ENCODE peak calls at places on chromosome 17, in seven cellular contexts. K, I, R, F, S, D and T are unnamed samples.

GRCh38 chr17:64534187-64534586 is 27.4 kb downstream of the CEP95 start:
- DNase-seq in K (no peak), I (no peak), R (no peak), F (no peak), S (no peak), D (no peak), T (no peak)

GRCh38 chr17:79242873-79243602 is 168.4 kb downstream of the ENGASE start:
- DNase-seq in K (no peak), I (no peak), R (no peak), F (no peak), S (no peak), D (no peak), T (peak)

GRCh38 chr17:19397556-19398041 is 10.6 kb upstream of the MFAP4 start:
- DNase-seq in K (no peak), I (no peak), R (peak), F (peak), S (no peak), D (no peak), T (no peak)

GRCh38 chr17:58531661-58532554 is 17.5 kb upstream of the MTMR4 start:
- DNase-seq in K (no peak), I (peak), R (peak), F (peak), S (peak), D (no peak), T (peak)

GRCh38 chr17:17351901-17352781 is 49.0 kb downstream of the NT5M start:
- DNase-seq in K (peak), I (no peak), R (no peak), F (no peak), S (no peak), D (no peak), T (peak)

GRCh38 chr17:19641687-19642372 is 6.7 kb upstream of the ALDH3A2 start:
- DNase-seq in K (no peak), I (no peak), R (no peak), F (no peak), S (no peak), D (no peak), T (no peak)

GRCh38 chr17:37608369-37609169 is 649 bp downstream of the SYNRG start:
- DNase-seq in K (peak), I (peak), R (peak), F (no peak), S (no peak), D (no peak), T (peak)

GRCh38 chr17:60435244-60436170 is 13.2 kb downstream of the CHCT1 start:
- DNase-seq in K (peak), I (peak), R (peak), F (no peak), S (peak), D (peak), T (peak)

GRCh38 chr17:69423450-69423849 is 9.0 kb downstream of the MAP2K6 start:
- DNase-seq in K (peak), I (no peak), R (no peak), F (no peak), S (no peak), D (no peak), T (peak)

GRCh38 chr17:47905221-47905733 is 9.2 kb downstream of the SP2 start:
- DNase-seq in K (peak), I (peak), R (no peak), F (peak), S (no peak), D (peak), T (peak)

GRCh38 chr17:74240637-74241036 is 27.3 kb downstream of the TTYH2 start:
- DNase-seq in K (peak), I (no peak), R (no peak), F (no peak), S (no peak), D (no peak), T (peak)

GRCh38 chr17:50558955-50559614 is 1.4 kb upstream of the CACNA1G start:
- DNase-seq in K (no peak), I (peak), R (peak), F (no peak), S (peak), D (no peak), T (no peak)

GRCh38 chr17:17849863-17850373 is 13.1 kb upstream of the SREBF1 start:
- DNase-seq in K (peak), I (peak), R (no peak), F (no peak), S (no peak), D (no peak), T (peak)

GRCh38 chr17:44557653-44558285 is 485 bp downstream of the FZD2 start:
- DNase-seq in K (peak), I (peak), R (peak), F (peak), S (peak), D (no peak), T (peak)

GRCh38 chr17:82930043-82930923 is 90.5 kb upstream of the ZNF750 start:
- DNase-seq in K (no peak), I (peak), R (peak), F (peak), S (no peak), D (no peak), T (no peak)

GRCh38 chr17:322006-322780 is 30.4 kb downstream of the RPH3AL start:
- DNase-seq in K (no peak), I (no peak), R (no peak), F (peak), S (peak), D (no peak), T (no peak)

GRCh38 chr17:60390881-60391418 is 983 bp downstream of the USP32 start:
- DNase-seq in K (peak), I (peak), R (no peak), F (peak), S (peak), D (no peak), T (peak)

GRCh38 chr17:10162034-10162433 is 36.4 kb downstream of the GAS7 start:
- DNase-seq in K (no peak), I (no peak), R (no peak), F (no peak), S (no peak), D (no peak), T (peak)

GRCh38 chr17:43377056-43377810 is 21.6 kb upstream of the ARL4D start:
- DNase-seq in K (no peak), I (peak), R (peak), F (no peak), S (no peak), D (no peak), T (no peak)

GRCh38 chr17:69154267-69154666 is 12.6 kb upstream of the ABCA6 start:
- DNase-seq in K (no peak), I (no peak), R (no peak), F (no peak), S (no peak), D (no peak), T (no peak)

GRCh38 chr17:61504697-61505096 is 52.5 kb downstream of the TBX4 start:
- DNase-seq in K (peak), I (no peak), R (no peak), F (no peak), S (no peak), D (peak), T (peak)

GRCh38 chr17:68906638-68907037 is 48.6 kb downstream of the ABCA8 start:
- DNase-seq in K (peak), I (no peak), R (no peak), F (no peak), S (no peak), D (no peak), T (peak)

GRCh38 chr17:14840616-14841231 is 424.4 kb downstream of the PMP22 start:
- DNase-seq in K (peak), I (no peak), R (no peak), F (no peak), S (no peak), D (peak), T (peak)

GRCh38 chr17:79946352-79947231 is 89.1 kb downstream of the TBC1D16 start:
- DNase-seq in K (no peak), I (peak), R (no peak), F (peak), S (peak), D (no peak), T (no peak)

GRCh38 chr17:4607773-4608187 is 23.5 kb downstream of the SMTNL2 start:
- DNase-seq in K (peak), I (peak), R (no peak), F (peak), S (no peak), D (no peak), T (peak)

GRCh38 chr17:67575325-67575724 is 142.4 kb upstream of the NOL11 start:
- DNase-seq in K (no peak), I (no peak), R (no peak), F (peak), S (peak), D (no peak), T (no peak)

GRCh38 chr17:80790021-80790765 is 201.4 kb upstream of the CHMP6 start:
- DNase-seq in K (no peak), I (no peak), R (no peak), F (no peak), S (no peak), D (no peak), T (peak)

DNA sequence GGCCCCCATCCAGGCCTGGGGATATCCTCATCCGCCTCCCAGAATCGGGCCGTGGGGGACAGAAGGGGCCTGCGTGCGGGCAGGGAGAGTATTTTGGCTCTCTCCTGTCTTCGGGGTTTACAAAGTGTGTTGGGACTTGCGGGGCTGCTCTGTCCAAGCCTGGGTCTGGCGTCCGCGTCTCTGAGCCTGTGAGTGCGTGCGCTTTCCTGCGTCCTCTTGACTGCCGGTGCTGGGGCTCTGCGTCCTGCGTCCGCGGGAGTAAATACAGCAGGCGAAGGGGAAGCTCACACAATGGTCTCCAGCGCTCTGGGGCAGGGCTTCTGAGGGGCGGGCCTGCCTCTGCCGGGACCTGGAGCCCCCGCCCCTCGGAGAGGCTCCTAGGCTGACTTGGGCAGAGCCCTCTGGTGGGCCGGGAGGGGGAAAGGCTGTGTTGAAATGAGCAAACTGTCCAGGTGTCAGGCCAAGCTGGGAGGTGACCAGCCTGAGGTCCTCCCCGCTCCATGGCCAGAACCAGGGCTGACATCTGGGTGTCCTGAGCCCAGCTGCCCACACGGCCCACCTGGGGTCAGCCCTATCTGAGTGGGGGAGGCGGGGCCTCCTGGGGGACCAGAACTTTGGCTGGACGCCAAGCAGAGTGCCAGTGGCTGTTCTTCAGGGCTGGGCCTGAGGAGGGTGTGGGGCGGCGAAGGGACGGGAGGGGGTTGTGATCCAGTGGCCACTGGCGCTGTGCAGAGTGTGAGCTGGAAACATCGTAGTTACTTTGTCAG is 233.6 kb downstream of the SEC14L1 start:
- DNase-seq in K (peak), I (peak), R (peak), F (peak), S (peak), D (no peak), T (peak)
- TF ChIP-seq CTCF in K (peak), I (no peak), R (no peak), F (peak), S (no peak), D (peak), T (peak)

GRCh38 chr17:77798481-77798880 is 160.0 kb upstream of the TNRC6C start:
- DNase-seq in K (no peak), I (no peak), R (no peak), F (no peak), S (no peak), D (no peak), T (no peak)
- TF ChIP-seq CTCF in K (no peak), I (no peak), R (no peak), F (no peak), S (no peak), D (no peak), T (no peak)

DNA sequence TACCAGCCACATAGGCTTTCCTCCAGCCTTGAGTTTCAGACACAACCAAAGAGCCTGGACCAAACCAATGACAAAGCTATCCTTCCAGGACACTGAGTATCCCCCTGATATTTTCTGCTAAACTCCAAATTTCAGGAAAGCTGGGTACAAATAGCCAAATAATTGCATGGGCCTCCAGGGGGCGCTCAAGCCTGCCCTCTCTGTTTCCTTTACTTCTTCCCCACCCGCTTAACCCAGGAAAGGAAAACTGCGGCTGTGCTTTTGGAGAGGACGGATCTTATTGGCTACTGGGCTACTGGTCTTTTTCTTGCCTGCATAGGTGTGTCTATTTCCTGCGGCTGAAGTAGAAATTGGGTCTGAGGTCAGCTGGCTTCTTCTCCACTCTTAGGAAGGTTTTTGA is 30.1 kb downstream of the GNGT2 start:
- DNase-seq in K (peak), I (peak), R (peak), F (peak), S (peak), D (no peak), T (peak)
- TF ChIP-seq CTCF in K (peak), I (peak), R (peak), F (peak), S (peak), D (peak), T (peak)

GRCh38 chr17:29862127-29862526 is 67.9 kb downstream of the SSH2 start:
- DNase-seq in K (no peak), I (no peak), R (no peak), F (no peak), S (no peak), D (no peak), T (no peak)

GRCh38 chr17:29862951-29863350 is 67.1 kb downstream of the SSH2 start:
- DNase-seq in K (no peak), I (no peak), R (no peak), F (no peak), S (no peak), D (no peak), T (no peak)

GRCh38 chr17:29870836-29871430 is 59.1 kb downstream of the SSH2 start:
- DNase-seq in K (no peak), I (no peak), R (no peak), F (no peak), S (no peak), D (no peak), T (peak)

GRCh38 chr17:29866746-29867404 is 63.2 kb downstream of the SSH2 start:
- DNase-seq in K (no peak), I (no peak), R (no peak), F (no peak), S (no peak), D (no peak), T (no peak)

DNA sequence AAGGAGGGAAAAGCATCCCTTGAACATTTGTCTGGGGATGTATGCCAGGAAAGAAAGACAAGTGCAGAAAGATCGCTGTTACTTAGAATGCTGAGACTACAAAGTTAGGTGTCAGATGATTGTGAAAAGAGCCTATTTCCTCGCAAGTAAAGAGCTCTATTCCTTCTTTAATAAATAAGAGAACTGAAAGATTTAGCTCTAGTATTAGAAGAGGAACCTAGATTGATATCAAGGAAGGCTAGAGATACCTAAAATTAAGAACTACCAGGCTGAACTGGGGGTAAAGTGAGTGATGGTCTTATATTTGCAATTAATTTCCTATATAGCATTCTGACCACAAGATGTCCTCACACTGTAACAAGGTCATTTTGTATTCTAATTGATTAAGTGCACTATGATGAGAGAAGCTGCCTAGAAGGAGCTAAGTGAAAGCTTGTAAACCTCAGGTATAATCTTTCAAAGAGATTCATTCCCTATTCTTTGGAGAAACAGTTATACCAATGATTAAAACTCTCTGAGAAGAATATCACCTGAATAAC is 62.3 kb downstream of the SSH2 start:
- DNase-seq in K (no peak), I (no peak), R (no peak), F (no peak), S (no peak), D (no peak), T (peak)
- TF ChIP-seq CTCF in K (no peak), I (no peak), R (no peak), F (peak), S (no peak), D (peak), T (peak)

GRCh38 chr17:72661093-72661944 is 431.2 kb downstream of the SLC39A11 start:
- DNase-seq in K (no peak), I (no peak), R (no peak), F (no peak), S (no peak), D (no peak), T (no peak)
- TF ChIP-seq CTCF in K (peak), I (no peak), R (no peak), F (no peak), S (peak), D (peak), T (peak)

GRCh38 chr17:63113167-63113566 is 147.1 kb downstream of the TANC2 start:
- DNase-seq in K (peak), I (no peak), R (no peak), F (no peak), S (no peak), D (no peak), T (peak)
- TF ChIP-seq CTCF in K (peak), I (no peak), R (no peak), F (peak), S (no peak), D (no peak), T (peak)

GRCh38 chr17:32836527-32836926 is 40.4 kb downstream of the MYO1D start:
- DNase-seq in K (no peak), I (no peak), R (no peak), F (no peak), S (no peak), D (no peak), T (no peak)
- TF ChIP-seq CTCF in K (no peak), I (no peak), R (no peak), F (no peak), S (no peak), D (no peak), T (no peak)

DNA sequence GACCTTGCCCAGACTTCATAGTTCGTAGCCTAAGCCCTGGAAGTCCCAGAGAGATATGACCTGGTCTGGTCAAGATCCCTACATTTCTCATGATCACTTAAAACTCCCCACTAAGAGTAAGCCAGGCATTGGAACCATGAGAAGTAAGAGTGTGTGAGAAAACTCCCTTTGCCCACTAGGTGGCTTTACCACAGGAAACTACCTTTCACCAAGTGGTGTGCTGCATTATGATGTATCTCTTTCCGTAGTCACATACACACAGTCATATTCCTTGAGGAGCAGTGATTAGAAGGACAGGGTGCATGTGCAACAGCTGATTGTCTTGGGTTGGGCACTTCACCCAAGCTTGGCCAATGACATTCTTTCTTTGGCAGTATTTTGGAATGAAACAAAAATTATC is 639.3 kb downstream of the KCNJ2 start:
- DNase-seq in K (peak), I (no peak), R (no peak), F (no peak), S (no peak), D (no peak), T (peak)
- TF ChIP-seq CTCF in K (peak), I (no peak), R (peak), F (peak), S (no peak), D (no peak), T (peak)

DNA sequence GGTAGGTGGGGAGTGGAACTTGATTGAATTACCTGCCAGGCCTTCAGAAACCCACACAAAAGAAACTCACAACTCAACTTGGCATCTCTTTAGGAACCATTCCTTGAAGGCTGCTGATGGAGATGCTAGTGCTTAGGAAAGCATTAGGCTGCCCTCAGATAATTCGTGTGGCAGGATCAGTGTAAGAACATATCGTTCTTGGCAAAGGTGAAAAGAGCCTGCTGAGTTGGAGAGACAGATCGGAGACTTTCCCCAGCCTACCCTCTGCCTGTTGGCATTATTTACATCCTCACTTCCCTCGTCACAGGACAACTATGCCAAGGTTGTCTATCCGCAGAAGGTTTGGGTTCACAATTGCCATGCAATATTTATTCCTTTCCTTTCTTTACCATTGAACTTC is 120.0 kb upstream of the HS3ST3A1 start:
- DNase-seq in K (no peak), I (no peak), R (no peak), F (no peak), S (no peak), D (no peak), T (no peak)
- TF ChIP-seq CTCF in K (no peak), I (no peak), R (no peak), F (no peak), S (no peak), D (no peak), T (no peak)

GRCh38 chr17:2023692-2024571 is 1.2 kb downstream of the RTN4RL1 start:
- DNase-seq in K (peak), I (peak), R (peak), F (no peak), S (peak), D (no peak), T (peak)
- TF ChIP-seq CTCF in K (no peak), I (no peak), R (no peak), F (no peak), S (no peak), D (no peak), T (no peak)